ENCODE peak calls at places on chromosomes 6 and 20, in six cellular contexts. U, A, I, E, N and G are unnamed samples.

GRCh38 chr6:120875900-120876299 is 458.4 kb downstream of the TBC1D32 start:
- DNase-seq in I (no peak), N (no peak), E (no peak), U (no peak), A (no peak), G (no peak)

GRCh38 chr20:63230800-63231268 is 4.9 kb upstream of the BIRC7 start:
- DNase-seq in A (peak; percentile 47), U (peak; percentile 39), E (peak; percentile 68), I (peak; percentile 42), N (no peak), G (peak; percentile 73)

GRCh38 chr6:113672691-113673149 is 184.4 kb upstream of the MARCKS start:
- DNase-seq in A (peak; percentile 61), N (no peak), I (no peak), E (peak; percentile 69), U (peak; percentile 32), G (peak; percentile 75)

GRCh38 chr6:3272911-3273547 is 14.3 kb downstream of the PSMG4 start:
- DNase-seq in A (no peak), I (no peak), N (no peak), U (no peak), E (no peak), G (no peak)

GRCh38 chr6:22057962-22058361 is 238.9 kb downstream of the PRL start:
- DNase-seq in U (no peak), E (no peak), I (no peak), A (no peak), N (no peak), G (no peak)

GRCh38 chr6:34319471-34319885 is 70.7 kb upstream of the SMIM29 start:
- DNase-seq in N (no peak), E (no peak), A (no peak), I (no peak), U (no peak), G (no peak)

GRCh38 chr6:36463686-36464085 is 20.9 kb downstream of the KCTD20 start:
- DNase-seq in I (no peak), U (no peak), N (no peak), A (no peak), E (peak; percentile 20), G (peak; percentile 38)

GRCh38 chr6:15922510-15923307 is 206.2 kb upstream of the MYLIP start:
- DNase-seq in A (peak; percentile 23), I (no peak), U (peak; percentile 14), E (no peak), N (no peak), G (peak; percentile 97)

GRCh38 chr6:158835616-158836221 is 16.6 kb upstream of the EZR start:
- DNase-seq in U (peak; percentile 59), N (no peak), E (peak; percentile 77), I (peak; percentile 76), A (no peak), G (peak; percentile 77)

GRCh38 chr6:139030539-139030938 is 2.0 kb downstream of the ABRACL start:
- DNase-seq in I (no peak), N (peak; percentile 39), A (no peak), U (no peak), E (no peak), G (no peak)

GRCh38 chr6:10395171-10395945 is 19.5 kb downstream of the TFAP2A start:
- DNase-seq in U (no peak), E (no peak), A (no peak), I (no peak), N (no peak), G (no peak)

GRCh38 chr6:151044465-151045441 is 179.3 kb downstream of the MTHFD1L start:
- DNase-seq in A (peak; percentile 56), N (no peak), I (peak; percentile 92), U (peak; percentile 84), E (peak; percentile 93), G (peak; percentile 93)

GRCh38 chr20:38184098-38184497 is 19.0 kb upstream of the TGM2 start:
- DNase-seq in A (no peak), E (no peak), N (no peak), I (no peak), U (no peak), G (no peak)

GRCh38 chr6:169415179-169415578 is 161.5 kb upstream of the THBS2 start:
- DNase-seq in E (peak; percentile 22), U (no peak), N (no peak), A (no peak), I (no peak), G (peak; percentile 3)

GRCh38 chr6:28580484-28580883 is 54.8 kb downstream of the GPX5 start:
- DNase-seq in I (no peak), N (no peak), A (no peak), E (no peak), U (no peak), G (peak; percentile 23)

GRCh38 chr6:105384004-105384403 is 18.9 kb downstream of the PREP start:
- DNase-seq in I (peak; percentile 68), U (no peak), E (no peak), N (no peak), A (no peak), G (no peak)

GRCh38 chr6:107716688-107717089 is 107.4 kb downstream of the SCML4 start:
- DNase-seq in A (no peak), N (peak; percentile 87), I (no peak), E (peak; percentile 24), U (no peak), G (peak; percentile 27)

GRCh38 chr20:8372819-8373218 is 240.8 kb downstream of the PLCB1 start:
- DNase-seq in E (no peak), A (no peak), U (no peak), N (no peak), I (no peak), G (no peak)

GRCh38 chr6:7236312-7237209 is 76.4 kb downstream of the SSR1 start:
- DNase-seq in A (no peak), N (no peak), I (peak; percentile 53), E (no peak), U (no peak), G (no peak)

GRCh38 chr6:6752129-6752528 is 163.6 kb downstream of the LY86 start:
- DNase-seq in U (peak; percentile 42), N (no peak), I (peak; percentile 41), E (no peak), A (no peak), G (no peak)

GRCh38 chr6:12136905-12137304 is 124.8 kb downstream of the HIVEP1 start:
- DNase-seq in U (no peak), N (no peak), A (no peak), I (no peak), E (peak; percentile 59), G (peak; percentile 40)

GRCh38 chr20:20076297-20077065 is 24.1 kb downstream of the CFAP61 start:
- DNase-seq in N (no peak), I (no peak), U (no peak), A (no peak), E (peak; percentile 84), G (peak; percentile 52)

GRCh38 chr20:42721923-42722322 is 467.8 kb downstream of the PTPRT start:
- DNase-seq in U (no peak), N (no peak), I (no peak), A (no peak), E (no peak), G (no peak)

GRCh38 chr6:37691904-37692806 is 5.5 kb downstream of the MDGA1 start:
- DNase-seq in I (peak; percentile 71), U (peak; percentile 72), N (peak; percentile 69), E (peak; percentile 51), A (peak; percentile 61), G (peak; percentile 66)

GRCh38 chr20:43983359-43983758 is 68.7 kb downstream of the TOX2 start:
- DNase-seq in U (no peak), I (peak; percentile 90), A (no peak), N (no peak), E (no peak), G (no peak)

GRCh38 chr20:35617397-35618031 is 1.9 kb downstream of the SPAG4 start:
- DNase-seq in A (peak; percentile 57), U (peak; percentile 70), I (peak; percentile 57), N (peak; percentile 25), E (peak; percentile 60), G (peak; percentile 56)

GRCh38 chr6:51271615-51272014 is 452.9 kb downstream of the TFAP2B start:
- DNase-seq in N (no peak), A (no peak), E (no peak), U (no peak), I (no peak), G (no peak)
- H3K4me3 ChIP-seq in N (no peak overlapping the region), A (no peak overlapping the region), E (no peak overlapping the region), U (no peak overlapping the region), I (no peak overlapping the region), G (no peak overlapping the region)

GRCh38 chr6:144657691-144658090 is 372.6 kb downstream of the UTRN start:
- DNase-seq in I (no peak), A (no peak), N (no peak), U (no peak), E (no peak), G (no peak)
- H3K4me3 ChIP-seq in I (no peak overlapping the region), A (no peak overlapping the region), N (no peak overlapping the region), U (no peak overlapping the region), E (no peak overlapping the region), G (no peak overlapping the region)

GRCh38 chr6:30507849-30508843 is 18.8 kb downstream of the HLA-E start:
- DNase-seq in E (no peak), I (no peak), N (no peak), U (no peak), A (no peak), G (no peak)
- H3K4me3 ChIP-seq in E (no peak overlapping the region), I (no peak overlapping the region), N (peak overlapping the region; percentile 1), U (no peak overlapping the region), A (no peak overlapping the region), G (no peak overlapping the region)

GRCh38 chr6:86459978-86460377 is 477.4 kb upstream of the HTR1E start:
- DNase-seq in U (no peak), N (no peak), A (no peak), I (no peak), E (no peak), G (no peak)
- H3K4me3 ChIP-seq in U (no peak overlapping the region), N (no peak overlapping the region), A (no peak overlapping the region), I (no peak overlapping the region), E (no peak overlapping the region), G (no peak overlapping the region)

GRCh38 chr6:88599561-88599960 is 363.9 kb downstream of the RNGTT start:
- DNase-seq in N (no peak), I (no peak), E (no peak), U (no peak), A (no peak), G (no peak)
- H3K4me3 ChIP-seq in N (no peak overlapping the region), I (no peak overlapping the region), E (no peak overlapping the region), U (no peak overlapping the region), A (no peak overlapping the region), G (no peak overlapping the region)

DNA sequence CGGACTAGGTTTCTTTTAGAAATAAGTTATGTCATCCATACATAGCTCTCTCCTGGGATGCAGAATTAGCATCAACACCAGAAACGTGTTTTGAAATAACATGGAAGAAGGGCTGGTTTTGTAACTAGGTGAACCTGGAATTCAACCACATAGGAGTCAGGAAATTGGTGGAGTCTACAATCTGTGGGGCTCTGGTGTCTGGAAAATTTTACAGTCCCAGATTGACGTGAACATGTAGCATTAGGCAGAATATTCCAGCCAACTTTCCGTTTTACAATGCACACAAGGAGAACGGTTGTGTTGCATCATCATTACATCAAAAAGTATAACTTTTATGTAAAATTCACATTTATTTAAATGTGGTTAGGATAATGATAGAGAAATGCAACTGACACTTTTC is 1.9 kb downstream of the KCNQ5 start:
- DNase-seq in A (no peak), E (no peak), N (no peak), I (no peak), U (no peak), G (peak; percentile 20)
- H3K4me3 ChIP-seq in A (peak overlapping the region; percentile 63), E (peak overlapping the region; percentile 73), N (no peak overlapping the region), I (no peak overlapping the region), U (no peak overlapping the region), G (no peak overlapping the region)